ENCODE peak calls at places on chromosomes 1 and 21, in ten cellular contexts. Q is suprapubic skin, W is K562, T is GM12878, J is endothelial cell of umbilical vein, H is sigmoid colon, C is H1, O is stomach, M is transverse colon, K is HCT116. F is an unnamed sample.

GRCh38 chr1:116311756-116312691 is 61.0 kb upstream of the ATP1A1 start:
- DNase-seq in M (peak), O (peak), W (no peak), H (no peak), T (no peak), Q (no peak), C (no peak), J (no peak), K (no peak), F (peak)

GRCh38 chr1:156750191-156750931 is 1.1 kb downstream of the HDGF start:
- DNase-seq in O (peak), Q (no peak), C (no peak), H (no peak), K (no peak), M (peak), W (peak), T (no peak), J (peak), F (peak)

GRCh38 chr1:206686486-206687249 is 2.0 kb downstream of the MAPKAPK2 start:
- DNase-seq in T (no peak), K (no peak), C (no peak), O (no peak), W (no peak), Q (no peak), J (no peak), H (no peak), M (no peak), F (no peak)

GRCh38 chr21:34195365-34195764 is 122.0 kb downstream of the MRPS6 start:
- DNase-seq in H (no peak), T (no peak), M (no peak), C (no peak), O (no peak), J (no peak), Q (no peak), W (no peak), K (no peak), F (no peak)

GRCh38 chr1:236619398-236619797 is 15.1 kb upstream of the HEATR1 start:
- DNase-seq in C (no peak), K (no peak), T (no peak), Q (no peak), O (no peak), J (no peak), H (no peak), W (no peak), M (no peak), F (no peak)

GRCh38 chr1:92536593-92537332 is 50.0 kb upstream of the GFI1 start:
- DNase-seq in Q (no peak), T (peak), O (no peak), C (no peak), J (peak), W (no peak), M (no peak), K (no peak), H (no peak), F (no peak)

GRCh38 chr21:30044447-30045064 is 104.8 kb upstream of the GRIK1 start:
- DNase-seq in J (peak), Q (no peak), O (no peak), H (no peak), T (no peak), K (no peak), W (peak), C (peak), M (no peak), F (no peak)

GRCh38 chr1:89954401-89954800 is 40.5 kb upstream of the ZNF326 start:
- DNase-seq in M (no peak), O (no peak), Q (no peak), J (no peak), C (peak), T (no peak), W (no peak), K (no peak), H (no peak), F (no peak)

GRCh38 chr1:162549001-162549400 is 12.5 kb upstream of the UAP1 start:
- DNase-seq in T (no peak), W (no peak), M (no peak), K (no peak), J (no peak), C (no peak), O (no peak), H (no peak), Q (no peak), F (no peak)

GRCh38 chr1:155005076-155005971 is 2.7 kb downstream of the ZBTB7B start:
- DNase-seq in W (no peak), Q (no peak), J (no peak), O (peak), T (no peak), H (peak), C (no peak), M (peak), K (no peak), F (peak)

GRCh38 chr21:36337099-36337509 is 17.1 kb downstream of the MORC3 start:
- DNase-seq in K (no peak), C (no peak), J (no peak), M (no peak), Q (no peak), O (no peak), H (no peak), T (no peak), W (peak), F (no peak)

GRCh38 chr1:113396585-113396984 is 6.3 kb downstream of the MAGI3 start:
- DNase-seq in O (no peak), W (no peak), M (no peak), C (no peak), T (no peak), J (peak), Q (no peak), K (peak), H (no peak), F (no peak)

GRCh38 chr1:222525956-222526355 is 21.9 kb downstream of the HHIPL2 start:
- DNase-seq in H (no peak), Q (no peak), W (no peak), C (no peak), T (no peak), M (no peak), O (no peak), J (no peak), K (no peak), F (no peak)

GRCh38 chr1:82161651-82162238 is 361.0 kb downstream of the ADGRL2 start:
- DNase-seq in O (no peak), T (no peak), C (no peak), M (peak), H (no peak), Q (no peak), J (peak), W (no peak), K (no peak), F (no peak)

GRCh38 chr1:23433122-23433521 is 8.6 kb upstream of the TCEA3 start:
- DNase-seq in Q (no peak), W (no peak), K (no peak), O (no peak), J (no peak), M (no peak), C (no peak), H (no peak), T (no peak), F (no peak)

GRCh38 chr1:89697397-89697796 is 64.5 kb downstream of the LRRC8C start:
- DNase-seq in H (no peak), J (no peak), Q (no peak), C (no peak), O (no peak), M (no peak), T (no peak), W (no peak), K (no peak), F (no peak)

GRCh38 chr1:26861889-26862371 is 1.0 kb upstream of the SFN start:
- DNase-seq in K (peak), Q (no peak), H (no peak), T (no peak), O (no peak), C (no peak), M (no peak), J (no peak), W (no peak), F (no peak)

GRCh38 chr1:70318191-70318590 is 36.3 kb downstream of the ANKRD13C start:
- DNase-seq in W (no peak), J (no peak), M (no peak), C (no peak), K (no peak), T (no peak), Q (no peak), H (no peak), O (no peak), F (no peak)

GRCh38 chr1:26786437-26787380 is 1.0 kb upstream of the PIGV start:
- DNase-seq in Q (peak), J (peak), M (peak), W (peak), C (peak), T (no peak), K (no peak), H (peak), O (peak), F (peak)

GRCh38 chr1:157157481-157158190 is 19.4 kb upstream of the ETV3 start:
- DNase-seq in H (no peak), W (no peak), O (no peak), C (no peak), J (no peak), T (no peak), Q (no peak), M (no peak), K (no peak), F (no peak)

GRCh38 chr1:178389441-178389840 is 107.3 kb downstream of the CLEC20A start:
- DNase-seq in H (no peak), M (no peak), T (no peak), C (no peak), K (no peak), W (no peak), J (peak), Q (no peak), O (no peak), F (no peak)

DNA sequence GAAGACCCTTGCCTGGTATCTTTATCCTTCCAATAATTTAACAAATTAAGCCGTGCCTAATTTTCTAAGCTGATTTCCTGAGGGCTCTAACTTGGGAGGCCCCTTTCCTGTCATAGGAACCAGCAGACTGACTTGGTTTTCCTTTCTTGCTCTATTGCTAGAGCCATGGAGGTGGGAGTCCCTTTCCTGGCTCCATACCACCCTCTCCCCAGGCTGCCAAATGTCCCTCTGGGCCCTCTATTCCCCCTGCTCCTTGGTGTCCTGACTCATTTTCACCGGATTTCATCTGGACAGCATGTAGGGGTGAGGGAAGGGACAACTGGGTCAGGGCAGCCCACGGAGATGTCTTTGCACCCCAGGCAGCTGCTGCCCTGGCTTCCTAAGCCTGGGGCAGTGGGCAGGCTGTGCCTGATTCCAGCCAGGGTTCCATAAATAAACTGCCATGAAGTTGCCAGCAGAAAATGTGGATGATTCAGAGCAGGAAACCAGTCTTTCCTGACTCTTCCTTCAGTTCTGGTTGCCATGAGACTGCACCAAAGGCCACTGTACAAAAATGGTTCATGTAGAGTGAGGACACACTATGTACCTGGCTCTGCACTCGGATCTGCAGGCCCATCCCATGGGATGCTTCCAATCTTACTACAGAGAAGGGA is 38.0 kb upstream of the SERBP1 start:
- DNase-seq in M (no peak), J (peak), W (no peak), H (no peak), K (no peak), C (no peak), T (no peak), O (no peak), Q (no peak), F (no peak)
- H3K27ac ChIP-seq in M (no peak), J (peak), W (no peak), H (no peak), K (no peak), C (no peak), T (no peak), O (no peak), Q (no peak), F (no peak)

DNA sequence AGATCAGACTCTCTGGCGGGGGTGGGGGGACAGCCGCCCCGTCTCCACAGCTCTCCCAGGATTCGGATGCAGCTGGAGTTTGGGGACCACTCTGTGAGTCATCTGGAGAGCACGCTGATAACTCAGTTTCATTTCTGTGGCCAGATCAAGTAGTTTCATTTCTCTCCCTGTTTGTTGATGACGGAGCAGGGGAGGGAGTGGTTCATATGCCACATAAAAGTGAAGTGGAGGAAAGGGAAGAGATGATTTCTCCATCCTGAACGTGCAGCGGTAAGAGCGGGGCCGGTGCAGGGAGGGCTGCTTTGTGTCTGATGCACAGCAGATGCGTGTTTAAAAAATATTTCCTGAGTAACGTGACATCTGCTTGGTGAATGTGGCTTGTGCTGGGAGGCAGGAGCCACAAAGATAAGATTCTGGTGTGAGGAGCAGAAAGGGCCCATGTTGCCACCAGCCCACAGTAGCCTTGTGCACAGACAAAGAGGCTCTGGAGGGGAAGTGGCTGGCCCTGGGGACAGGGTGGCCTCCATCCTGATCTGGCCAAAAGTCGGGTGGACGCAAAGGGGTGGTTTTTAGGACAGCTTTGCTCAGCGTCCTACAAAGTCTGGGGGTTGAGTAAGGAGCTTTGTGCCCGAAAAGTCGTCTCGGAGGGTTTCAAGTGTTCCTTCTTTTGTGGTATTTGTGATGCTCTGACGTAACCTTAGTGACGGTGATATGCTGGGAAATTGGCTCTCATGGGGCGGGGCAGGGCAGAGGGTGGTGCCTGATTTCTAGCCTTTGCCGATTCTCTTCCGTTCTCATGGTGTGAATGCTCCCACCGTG is at the start of gene MX2:
- DNase-seq in Q (peak), T (peak), C (no peak), O (peak), K (no peak), J (no peak), M (peak), W (no peak), H (peak), F (peak)
- TF ChIP-seq POLR2A in Q (no peak), T (peak), C (no peak), O (no peak), K (no peak), J (no peak), M (peak), W (no peak), H (no peak), F (no peak)

DNA sequence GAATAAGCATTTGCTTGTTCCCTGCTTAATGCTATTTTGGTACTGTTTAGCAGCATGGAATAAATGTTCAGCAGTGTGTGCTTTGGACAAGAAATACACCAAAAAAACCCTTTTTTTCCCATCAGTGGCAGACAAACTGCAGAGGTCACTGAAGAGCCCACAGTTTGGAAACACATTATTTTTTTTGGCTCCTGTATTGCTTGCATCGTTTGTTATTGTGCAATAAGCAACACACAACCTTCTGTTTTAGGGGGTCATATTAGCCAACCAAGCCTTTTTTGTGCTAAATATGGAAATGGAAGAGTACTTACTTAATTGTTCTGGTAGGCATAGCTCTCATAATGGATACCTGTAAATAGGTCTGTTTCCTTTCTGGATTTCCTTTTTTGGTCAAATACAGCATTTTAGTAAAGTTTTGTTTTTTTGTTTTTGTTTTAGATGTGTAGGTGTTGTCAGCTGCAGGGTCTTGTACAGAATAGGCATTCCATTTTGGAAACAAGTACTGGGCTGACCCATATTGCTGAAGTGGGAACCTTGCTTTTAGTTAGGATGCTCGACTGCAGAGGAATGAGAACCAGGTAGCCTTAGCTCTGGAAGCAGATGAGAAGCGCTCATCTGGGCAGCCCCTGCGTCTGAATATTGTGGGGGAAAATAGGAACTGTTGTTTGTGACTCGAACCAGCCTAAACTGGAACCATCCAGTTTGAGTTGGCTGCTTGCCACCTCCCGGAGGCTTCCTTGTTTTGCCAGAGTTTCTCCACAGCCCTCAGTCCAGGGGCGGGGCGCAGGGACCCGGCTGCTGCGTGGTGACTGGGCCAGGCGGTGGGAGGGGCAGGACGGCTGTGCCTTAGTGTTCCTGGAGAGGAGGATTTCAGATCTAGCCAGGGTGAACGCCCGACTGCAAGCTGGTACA is 38.5 kb downstream of the SPEN start:
- DNase-seq in W (peak), H (peak), C (peak), J (peak), T (peak), M (peak), Q (peak), K (peak), O (peak), F (peak)
- TF ChIP-seq POLR2AphosphoS5 in W (peak), H (peak), C (peak), J (peak), T (peak), M (peak), Q (no peak), K (peak), O (peak), F (peak)

DNA sequence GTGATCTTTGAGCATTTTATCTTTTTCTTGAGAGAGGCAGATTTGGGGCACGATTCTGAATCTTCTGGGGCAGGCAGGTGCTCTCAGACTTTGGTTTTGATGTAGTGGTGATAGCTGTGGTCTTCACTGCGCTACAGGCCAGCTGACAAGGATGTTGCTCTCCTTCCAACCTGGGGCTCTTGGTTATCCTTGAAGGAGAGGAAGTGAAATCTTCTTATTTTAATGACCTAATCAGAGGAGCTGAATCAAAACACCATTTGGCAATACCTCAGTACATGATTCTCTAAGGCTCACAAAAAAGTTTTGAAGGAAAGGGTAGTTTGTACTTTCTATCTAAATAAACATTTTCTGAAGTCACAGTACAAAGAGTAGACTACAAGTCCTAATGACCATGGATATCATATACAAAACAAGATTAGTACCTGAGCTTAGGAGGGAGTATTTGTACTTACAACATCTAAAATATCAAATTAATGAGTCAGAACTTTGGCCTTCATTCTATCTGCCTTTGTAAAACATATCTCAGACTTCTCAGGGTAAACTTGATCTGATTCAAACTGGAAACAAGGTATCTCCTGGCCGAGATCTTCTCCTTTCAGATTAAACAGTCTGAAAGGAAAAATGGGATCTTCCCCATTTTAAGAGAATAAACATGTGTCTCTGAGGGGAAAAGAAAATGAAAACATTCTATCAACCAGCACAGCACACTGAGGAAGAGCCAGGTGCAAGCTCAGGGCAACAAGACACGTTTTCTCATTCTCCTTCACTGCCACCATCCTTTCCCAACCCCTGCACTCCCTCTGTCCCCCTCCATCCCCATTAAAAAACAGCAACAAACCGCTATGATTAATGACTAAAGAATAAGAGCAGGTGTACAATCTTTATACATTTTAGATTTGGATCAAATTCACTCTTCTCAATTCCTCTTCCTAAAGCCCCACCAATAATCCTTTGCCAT is 69.2 kb downstream of the SH3GLB1 start:
- DNase-seq in M (no peak), Q (no peak), J (peak), K (no peak), H (no peak), C (no peak), T (no peak), O (no peak), W (no peak), F (no peak)
- H3K27ac ChIP-seq in M (no peak), Q (no peak), J (peak), K (no peak), H (peak), C (no peak), T (peak), O (peak), W (no peak), F (peak)

GRCh38 chr1:87328121-87329050 is at the start of gene LMO4:
- DNase-seq in K (peak), Q (peak), C (peak), H (peak), T (peak), J (peak), O (peak), W (peak), M (peak), F (peak)
- TF ChIP-seq POLR2A in K (peak), Q (peak), C (peak), H (peak), T (peak), J (peak), O (no peak), W (peak), M (peak), F (peak)